ENCODE peak calls at places on chromosome 13, in ten cellular contexts. A is pancreas; D is NK-92 treated with Interleukin-12 subunit alpha and Interleukin-12 subunit beta, amount 100 ng/mL, for 24 hours; M is fibroblast of pulmonary artery; V is AG09309; I is mesendoderm; O is brain microvascular endothelial cell; G is glutamatergic neuron; W is activated CD8-positive, alpha-beta memory T cell treated with anti-CD3 and anti-CD28 coated beads for 48 hours; F is NCI-H774. X is an unnamed sample.
A peak's percentile ranks its signal among the peaks of the same experiment; 100 is the strongest.

GRCh38 chr13:41546372-41547252 is 89.3 kb downstream of the RGCC start:
- DNase-seq in A (no peak), D (no peak), M (peak; percentile 24), V (peak; percentile 40), I (no peak), O (peak; percentile 81), G (no peak), W (no peak), F (no peak), X (no peak)

GRCh38 chr13:51838235-51838846 is 6.6 kb downstream of the TMEM272 start:
- DNase-seq in A (no peak), D (no peak), M (peak; percentile 58), V (peak; percentile 46), I (no peak), O (peak; percentile 71), G (no peak), W (no peak), F (no peak), X (peak; percentile 13)

GRCh38 chr13:101065314-101065713 is 351.0 kb downstream of the NALCN start:
- DNase-seq in A (no peak), D (no peak), M (no peak), V (peak; percentile 66), I (no peak), O (peak; percentile 47), G (no peak), W (no peak), F (no peak), X (no peak)

GRCh38 chr13:38409771-38410170 is 60.1 kb downstream of the UFM1 start:
- DNase-seq in A (no peak), D (no peak), M (no peak), V (no peak), I (no peak), O (no peak), G (no peak), W (no peak), F (no peak), X (no peak)

GRCh38 chr13:108214511-108215383 is 589 bp downstream of the LIG4 start:
- DNase-seq in A (no peak), D (no peak), M (no peak), V (no peak), I (peak; percentile 83), O (no peak), G (peak; percentile 39), W (no peak), F (peak; percentile 58), X (no peak)

GRCh38 chr13:112052213-112052612 is 14.7 kb upstream of the SOX1 start:
- DNase-seq in A (no peak), D (no peak), M (no peak), V (no peak), I (no peak), O (no peak), G (no peak), W (no peak), F (no peak), X (no peak)

GRCh38 chr13:40534456-40534855 is 132.0 kb downstream of the FOXO1 start:
- DNase-seq in A (peak; percentile 47), D (no peak), M (peak; percentile 26), V (no peak), I (no peak), O (no peak), G (no peak), W (no peak), F (no peak), X (no peak)

GRCh38 chr13:36475468-36475867 is 43.2 kb downstream of the CCNA1 start:
- DNase-seq in A (no peak), D (peak; percentile 10), M (peak; percentile 44), V (no peak), I (peak; percentile 76), O (peak; percentile 2), G (no peak), W (no peak), F (no peak), X (no peak)

GRCh38 chr13:109881347-109881725 is 95.0 kb upstream of the IRS2 start:
- DNase-seq in A (no peak), D (no peak), M (no peak), V (no peak), I (no peak), O (no peak), G (no peak), W (no peak), F (no peak), X (no peak)

GRCh38 chr13:37869756-37870488 is at the start of gene TRPC4:
- DNase-seq in A (peak; percentile 41), D (no peak), M (peak; percentile 73), V (peak; percentile 62), I (peak; percentile 91), O (peak; percentile 79), G (peak; percentile 67), W (no peak), F (peak; percentile 0), X (no peak)

GRCh38 chr13:26693749-26694463 is 66.7 kb downstream of the GPR12 start:
- DNase-seq in A (no peak), D (no peak), M (no peak), V (no peak), I (peak; percentile 78), O (no peak), G (no peak), W (no peak), F (no peak), X (no peak)

GRCh38 chr13:51726446-51727185 is 77.3 kb downstream of the DHRS12 start:
- DNase-seq in A (no peak), D (no peak), M (peak; percentile 94), V (peak; percentile 52), I (no peak), O (no peak), G (no peak), W (no peak), F (no peak), X (no peak)

GRCh38 chr13:106588367-106588766 is 20.4 kb upstream of the ARGLU1 start:
- DNase-seq in A (no peak), D (no peak), M (no peak), V (no peak), I (no peak), O (no peak), G (no peak), W (no peak), F (no peak), X (no peak)

GRCh38 chr13:108961542-108962125 is 332.2 kb downstream of the MYO16 start:
- DNase-seq in A (no peak), D (peak; percentile 14), M (peak; percentile 71), V (peak; percentile 25), I (peak; percentile 69), O (no peak), G (no peak), W (no peak), F (peak; percentile 83), X (no peak)

GRCh38 chr13:49927755-49928154 is 8.4 kb downstream of the SPRYD7 start:
- DNase-seq in A (no peak), D (no peak), M (peak; percentile 83), V (peak; percentile 84), I (no peak), O (peak; percentile 57), G (no peak), W (no peak), F (no peak), X (no peak)

GRCh38 chr13:113554333-113554700 is 30.2 kb upstream of the TFDP1 start:
- DNase-seq in A (no peak), D (no peak), M (no peak), V (no peak), I (no peak), O (no peak), G (no peak), W (no peak), F (no peak), X (no peak)

GRCh38 chr13:85536706-85537105 is 262.5 kb downstream of the SLITRK6 start:
- DNase-seq in A (no peak), D (no peak), M (peak; percentile 3), V (no peak), I (no peak), O (no peak), G (no peak), W (no peak), F (no peak), X (no peak)

GRCh38 chr13:90675129-90675528 is 672.4 kb upstream of the MIR17HG start:
- DNase-seq in A (no peak), D (no peak), M (no peak), V (no peak), I (no peak), O (no peak), G (no peak), W (no peak), F (no peak), X (no peak)

GRCh38 chr13:41694902-41695301 is 237.6 kb downstream of the RGCC start:
- DNase-seq in A (peak; percentile 26), D (no peak), M (peak; percentile 95), V (peak; percentile 91), I (no peak), O (peak; percentile 95), G (no peak), W (no peak), F (no peak), X (peak; percentile 29)

GRCh38 chr13:106376411-106377112 is 158.9 kb downstream of the EFNB2 start:
- DNase-seq in A (no peak), D (no peak), M (peak; percentile 92), V (peak; percentile 76), I (peak; percentile 33), O (peak; percentile 98), G (no peak), W (no peak), F (peak; percentile 12), X (peak; percentile 66)

GRCh38 chr13:33556828-33557227 is 261.1 kb upstream of the RFC3 start:
- DNase-seq in A (no peak), D (no peak), M (no peak), V (no peak), I (no peak), O (no peak), G (no peak), W (no peak), F (no peak), X (no peak)

GRCh38 chr13:33870046-33870668 is 52.2 kb downstream of the RFC3 start:
- DNase-seq in A (peak; percentile 49), D (no peak), M (no peak), V (no peak), I (no peak), O (no peak), G (no peak), W (no peak), F (peak; percentile 80), X (no peak)

GRCh38 chr13:51266642-51267041 is 44.4 kb downstream of the FAM124A start:
- DNase-seq in A (no peak), D (no peak), M (no peak), V (no peak), I (no peak), O (no peak), G (no peak), W (no peak), F (no peak), X (no peak)

GRCh38 chr13:51841732-51842131 is 3.2 kb downstream of the TMEM272 start:
- DNase-seq in A (no peak), D (no peak), M (no peak), V (no peak), I (no peak), O (no peak), G (no peak), W (no peak), F (no peak), X (no peak)

GRCh38 chr13:25371608-25372274 is at the start of gene ATP8A2:
- DNase-seq in A (no peak), D (no peak), M (no peak), V (no peak), I (peak; percentile 8), O (no peak), G (peak; percentile 65), W (no peak), F (no peak), X (no peak)

GRCh38 chr13:28618595-28618994 is 40.3 kb upstream of the POMP start:
- DNase-seq in A (no peak), D (no peak), M (no peak), V (no peak), I (no peak), O (no peak), G (no peak), W (no peak), F (no peak), X (no peak)

GRCh38 chr13:79090552-79091159 is 315.4 kb downstream of the RBM26 start:
- DNase-seq in A (no peak), D (no peak), M (no peak), V (no peak), I (no peak), O (no peak), G (no peak), W (no peak), F (no peak), X (no peak)

X was measured in lung.